ENCODE peak calls at places on chromosome 22, in seven cellular contexts. I is DND-41; B is LoVo; Q is midbrain; C is 8988T; J is effector memory CD4-positive, alpha-beta T cell; R is left cardiac atrium. N is an unnamed sample.

GRCh38 chr22:33381531-33382406 is 323.6 kb upstream of the SYN3 start:
- DNase-seq in Q (no peak), B (no peak), C (no peak), R (no peak), I (no peak), J (no peak), N (no peak)

GRCh38 chr22:25368271-25368670 is 148.8 kb downstream of the CRYBB2 start:
- DNase-seq in I (no peak), J (no peak), Q (no peak), R (peak), C (no peak), B (peak), N (no peak)

GRCh38 chr22:36613958-36614357 is 85.0 kb upstream of the EIF3D start:
- DNase-seq in Q (no peak), R (no peak), C (no peak), B (no peak), J (no peak), I (no peak), N (no peak)

GRCh38 chr22:26554956-26555355 is 35.0 kb downstream of the TPST2 start:
- DNase-seq in Q (no peak), I (no peak), R (no peak), J (no peak), C (no peak), B (no peak), N (no peak)

GRCh38 chr22:43526951-43527350 is 115.1 kb downstream of the MPPED1 start:
- DNase-seq in I (no peak), J (no peak), R (no peak), C (no peak), Q (no peak), B (no peak), N (no peak)

GRCh38 chr22:19430890-19431541 is 517 bp downstream of the HIRA start:
- DNase-seq in C (no peak), I (no peak), B (peak), R (peak), Q (no peak), J (no peak), N (no peak)

GRCh38 chr22:49735411-49736311 is 92.0 kb downstream of the BRD1 start:
- DNase-seq in R (no peak), I (peak), C (no peak), Q (no peak), J (no peak), B (peak), N (no peak)

GRCh38 chr22:23237201-23237798 is 57.0 kb downstream of the BCR start:
- DNase-seq in C (no peak), I (no peak), B (no peak), J (no peak), R (peak), Q (no peak), N (peak)

GRCh38 chr22:29396126-29396525 is 7.8 kb upstream of the AP1B1 start:
- DNase-seq in I (no peak), Q (no peak), B (no peak), C (no peak), J (no peak), R (no peak), N (no peak)

GRCh38 chr22:49087716-49088660 is 739.7 kb downstream of the BRD1 start:
- DNase-seq in C (no peak), J (no peak), Q (no peak), R (no peak), I (no peak), B (no peak), N (no peak)

GRCh38 chr22:42553475-42554361 is at the start of gene SERHL2:
- DNase-seq in Q (peak), J (peak), R (peak), C (peak), B (peak), I (no peak), N (peak)